ENCODE peak calls at places on chromosomes 3 and 15, in six cellular contexts. G is endodermal cell, A is endothelial cell of umbilical vein, V is HCT116, F is adrenal gland, E is fibroblast of lung. M is an unnamed sample.

GRCh38 chr15:89143503-89144162 is 55.4 kb downstream of the ABHD2 start:
- DNase-seq in G (no peak), A (peak; percentile 88), V (no peak), F (no peak), E (peak; percentile 98), M (peak; percentile 87)

GRCh38 chr3:15205934-15206661 is at the start of gene CAPN7:
- DNase-seq in G (peak; percentile 93), A (peak; percentile 98), V (peak; percentile 85), F (peak; percentile 95), E (peak; percentile 91), M (peak; percentile 83)

GRCh38 chr3:52809821-52810377 is 15.3 kb downstream of the ITIH3 start:
- DNase-seq in G (no peak), A (no peak), V (no peak), F (no peak), E (no peak), M (no peak)

GRCh38 chr15:95134306-95135100 is 903.1 kb downstream of the MCTP2 start:
- DNase-seq in G (no peak), A (no peak), V (no peak), F (no peak), E (peak; percentile 36), M (no peak)

GRCh38 chr3:126546549-126547239 is 12.0 kb downstream of the C3orf22 start:
- DNase-seq in G (peak; percentile 33), A (no peak), V (no peak), F (no peak), E (no peak), M (no peak)

GRCh38 chr3:79369306-79369705 is 398.5 kb downstream of the ROBO1 start:
- DNase-seq in G (no peak), A (no peak), V (no peak), F (no peak), E (peak; percentile 44), M (no peak)

GRCh38 chr3:171163724-171164465 is 137.4 kb upstream of the SLC2A2 start:
- DNase-seq in G (no peak), A (no peak), V (no peak), F (no peak), E (no peak), M (no peak)

GRCh38 chr3:26962419-26963355 is 340.1 kb downstream of the LRRC3B start:
- DNase-seq in G (no peak), A (no peak), V (no peak), F (no peak), E (no peak), M (no peak)

GRCh38 chr3:87101873-87102272 is 110.9 kb upstream of the VGLL3 start:
- DNase-seq in G (no peak), A (no peak), V (no peak), F (no peak), E (no peak), M (no peak)

GRCh38 chr15:48565560-48566482 is 79.7 kb downstream of the FBN1 start:
- DNase-seq in G (no peak), A (peak; percentile 98), V (no peak), F (no peak), E (peak; percentile 98), M (peak; percentile 62)

GRCh38 chr15:72925661-72926060 is 126.6 kb upstream of the NEO1 start:
- DNase-seq in G (no peak), A (no peak), V (no peak), F (no peak), E (no peak), M (no peak)

GRCh38 chr15:59659366-59659765 is 2.1 kb upstream of the GTF2A2 start:
- DNase-seq in G (no peak), A (no peak), V (no peak), F (no peak), E (no peak), M (no peak)

GRCh38 chr3:40827942-40828688 is 303.4 kb downstream of the ZNF621 start:
- DNase-seq in G (no peak), A (no peak), V (no peak), F (peak; percentile 46), E (no peak), M (no peak)

GRCh38 chr3:165855581-165855980 is 18.4 kb upstream of the BCHE start:
- DNase-seq in G (no peak), A (peak; percentile 68), V (no peak), F (no peak), E (no peak), M (no peak)

GRCh38 chr15:68538291-68538690 is 40.5 kb upstream of the CORO2B start:
- DNase-seq in G (no peak), A (no peak), V (no peak), F (no peak), E (no peak), M (no peak)

GRCh38 chr3:78497025-78497424 is 1270.8 kb downstream of the ROBO1 start:
- DNase-seq in G (no peak), A (no peak), V (no peak), F (peak; percentile 55), E (no peak), M (no peak)

GRCh38 chr3:25592510-25592968 is 72.2 kb downstream of the TOP2B start:
- DNase-seq in G (peak; percentile 75), A (peak; percentile 47), V (peak; percentile 33), F (peak; percentile 40), E (peak; percentile 82), M (peak; percentile 73)

GRCh38 chr15:55279746-55280351 is 9.8 kb downstream of the RAB27A start:
- DNase-seq in G (no peak), A (peak; percentile 84), V (peak; percentile 65), F (peak; percentile 83), E (peak; percentile 87), M (peak; percentile 62)

GRCh38 chr15:63324770-63325169 is 47.4 kb downstream of the APH1B start:
- DNase-seq in G (peak; percentile 30), A (no peak), V (no peak), F (no peak), E (no peak), M (no peak)

GRCh38 chr3:123375014-123375940 is 73.6 kb downstream of the ADCY5 start:
- DNase-seq in G (peak; percentile 69), A (no peak), V (no peak), F (no peak), E (no peak), M (no peak)

GRCh38 chr15:89330119-89330518 is 4.5 kb downstream of the POLG start:
- DNase-seq in G (no peak), A (no peak), V (no peak), F (no peak), E (no peak), M (no peak)

GRCh38 chr15:42547926-42548257 is 701 bp downstream of the LRRC57 start:
- DNase-seq in G (no peak), A (no peak), V (no peak), F (no peak), E (peak; percentile 53), M (no peak)

GRCh38 chr15:53246996-53247395 is 456.9 kb upstream of the ONECUT1 start:
- DNase-seq in G (no peak), A (no peak), V (no peak), F (no peak), E (no peak), M (no peak)

GRCh38 chr15:65532738-65533051 is 2.4 kb downstream of the HACD3 start:
- DNase-seq in G (no peak), A (no peak), V (no peak), F (no peak), E (peak; percentile 59), M (peak; percentile 33)

GRCh38 chr15:65533057-65533752 is 2.9 kb downstream of the HACD3 start:
- DNase-seq in G (peak; percentile 53), A (no peak), V (no peak), F (no peak), E (peak; percentile 12), M (no peak)

GRCh38 chr15:65528461-65529060 is 1.7 kb upstream of the HACD3 start:
- DNase-seq in G (peak; percentile 63), A (no peak), V (no peak), F (no peak), E (no peak), M (no peak)

GRCh38 chr15:65530318-65531111 is at the start of gene HACD3:
- DNase-seq in G (peak; percentile 95), A (peak; percentile 84), V (peak; percentile 54), F (peak; percentile 80), E (peak; percentile 72), M (peak; percentile 70)

DNA sequence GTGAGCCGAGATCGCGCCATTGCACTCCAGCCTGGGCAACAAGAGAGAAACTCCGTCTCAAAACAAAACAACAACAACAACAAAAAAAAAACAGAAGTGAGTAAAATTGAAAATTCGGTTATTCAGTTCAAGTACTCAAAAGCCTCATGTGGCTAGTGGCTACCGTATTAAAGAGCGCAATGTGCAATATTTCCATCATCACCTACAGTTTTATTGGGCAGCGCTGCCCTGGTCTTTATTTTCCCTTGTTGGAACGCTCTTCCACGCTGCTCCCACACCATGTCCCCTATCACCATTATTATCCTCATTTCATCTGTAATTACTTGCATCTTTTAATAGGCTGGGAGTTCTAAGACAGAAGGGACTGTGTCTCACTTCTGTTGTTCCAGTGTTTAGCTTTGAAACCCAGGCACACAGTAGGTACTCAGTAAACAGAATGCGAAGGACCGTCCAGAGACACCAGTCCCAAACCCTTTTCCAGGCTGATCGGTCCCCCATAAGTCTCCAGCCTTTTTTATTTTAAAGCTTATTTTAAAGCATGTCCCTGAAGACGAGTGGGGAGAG is 427 bp upstream of the HACD3 start:
- DNase-seq in G (no peak), A (no peak), V (no peak), F (no peak), E (peak; percentile 21), M (no peak)
- H3K4me3 ChIP-seq in G (peak overlapping the region; percentile 71), A (no peak overlapping the region), V (peak overlapping the region; percentile 83), F (peak overlapping the region; percentile 96), E (peak overlapping the region; percentile 96), M (peak overlapping the region; percentile 96)

GRCh38 chr15:65384505-65384894 is 6.7 kb upstream of the IGDCC3 start:
- DNase-seq in G (no peak), A (no peak), V (no peak), F (no peak), E (no peak), M (no peak)

GRCh38 chr15:65384895-65385867 is 7.4 kb upstream of the IGDCC3 start:
- DNase-seq in G (peak; percentile 97), A (peak; percentile 82), V (peak; percentile 74), F (peak; percentile 80), E (peak; percentile 77), M (peak; percentile 80)

GRCh38 chr15:65383456-65383855 is 5.7 kb upstream of the IGDCC3 start:
- DNase-seq in G (no peak), A (no peak), V (no peak), F (no peak), E (no peak), M (no peak)

GRCh38 chr15:65382921-65383320 is 5.1 kb upstream of the IGDCC3 start:
- DNase-seq in G (no peak), A (no peak), V (no peak), F (no peak), E (no peak), M (no peak)

GRCh38 chr15:65383991-65384390 is 6.2 kb upstream of the IGDCC3 start:
- DNase-seq in G (no peak), A (no peak), V (no peak), F (no peak), E (no peak), M (no peak)
- H3K27me3 ChIP-seq in G (no peaks in the 10 kb centered on the region), A (peaks cover 13% of the 10 kb centered on the region), V (no peaks in the 10 kb centered on the region), F (peaks cover 3% of the 10 kb centered on the region), E (peaks cover 15% of the 10 kb centered on the region), M (peaks cover 37% of the 10 kb centered on the region)

GRCh38 chr15:93028632-93029612 is 60.1 kb downstream of the RGMA start:
- DNase-seq in G (peak; percentile 61), A (peak; percentile 46), V (no peak), F (peak; percentile 98), E (peak; percentile 98), M (no peak)
- H3K4me1 ChIP-seq in G (peaks cover 4% of the 10 kb centered on the region), A (peaks cover 23% of the 10 kb centered on the region), V (no peaks in the 10 kb centered on the region), F (peaks cover 40% of the 10 kb centered on the region), E (peaks cover 15% of the 10 kb centered on the region), M (peaks cover 13% of the 10 kb centered on the region)

GRCh38 chr15:99983171-99983891 is 250.1 kb upstream of the LYSMD4 start:
- DNase-seq in G (peak; percentile 93), A (no peak), V (no peak), F (no peak), E (no peak), M (no peak)
- H3K4me3 ChIP-seq in G (peak overlapping the region; percentile 62), A (no peak overlapping the region), V (no peak overlapping the region), F (no peak overlapping the region), E (no peak overlapping the region), M (no peak overlapping the region)

GRCh38 chr15:83585770-83586169 is 68.2 kb upstream of the ADAMTSL3 start:
- DNase-seq in G (no peak), A (no peak), V (no peak), F (no peak), E (no peak), M (no peak)
- H3K27me3 ChIP-seq in G (no peaks in the 10 kb centered on the region), A (no peaks in the 10 kb centered on the region), V (no peaks in the 10 kb centered on the region), F (no peaks in the 10 kb centered on the region), E (no peaks in the 10 kb centered on the region), M (no peaks in the 10 kb centered on the region)